ENCODE peak calls at places on chromosomes 12 and 14, in eight cellular contexts. I, D, Y, O, Q, K, U and S are unnamed samples.
A peak's percentile ranks its signal among the peaks of the same experiment; 100 is the strongest.

GRCh38 chr12:48934312-48934706 is 9.0 kb upstream of the FKBP11 start:
- DNase-seq in I (no peak), K (no peak), O (peak; percentile 64), D (no peak), U (no peak), Q (no peak), Y (no peak), S (no peak)

GRCh38 chr14:23441076-23441475 is 5.6 kb upstream of the MYH7 start:
- DNase-seq in Q (no peak), Y (no peak), K (no peak), D (peak; percentile 60), O (no peak), I (no peak), U (no peak), S (no peak)

GRCh38 chr12:123808167-123808566 is 46.1 kb downstream of the DNAH10 start:
- DNase-seq in K (peak; percentile 6), O (peak; percentile 86), I (no peak), D (peak; percentile 45), U (no peak), Y (no peak), Q (no peak), S (no peak)

GRCh38 chr14:98015921-98016320 is 1218.7 kb downstream of the VRK1 start:
- DNase-seq in Q (no peak), D (no peak), I (no peak), U (no peak), O (no peak), Y (no peak), K (no peak), S (no peak)

GRCh38 chr12:100473716-100474150 is at the start of gene NR1H4:
- DNase-seq in U (no peak), O (no peak), D (no peak), Y (no peak), I (no peak), Q (no peak), K (no peak), S (peak; percentile 16)

GRCh38 chr12:98295681-98296080 is 219.7 kb upstream of the TMPO start:
- DNase-seq in O (no peak), I (no peak), D (no peak), Q (no peak), Y (no peak), K (no peak), U (no peak), S (no peak)

GRCh38 chr12:90940872-90941499 is 14.0 kb downstream of the CCER1 start:
- DNase-seq in O (no peak), Q (no peak), U (peak; percentile 75), D (no peak), I (no peak), K (peak; percentile 55), Y (no peak), S (no peak)

GRCh38 chr12:95303476-95303875 is 85.9 kb downstream of the VEZT start:
- DNase-seq in D (no peak), Q (no peak), K (no peak), U (peak; percentile 68), Y (no peak), O (no peak), I (no peak), S (no peak)

GRCh38 chr12:47887529-47887928 is 17.3 kb downstream of the VDR start:
- DNase-seq in I (no peak), Y (no peak), Q (no peak), O (no peak), K (no peak), D (no peak), U (no peak), S (no peak)

GRCh38 chr14:99540196-99541032 is 59.2 kb downstream of the CCNK start:
- DNase-seq in U (no peak), O (no peak), I (no peak), Q (no peak), Y (no peak), K (no peak), D (peak; percentile 82), S (no peak)

GRCh38 chr12:2856051-2856450 is 788 bp downstream of the TEX52 start:
- DNase-seq in K (no peak), O (no peak), Q (no peak), U (no peak), D (peak; percentile 31), I (no peak), Y (no peak), S (no peak)

GRCh38 chr12:32596031-32596430 is 83.1 kb upstream of the DNM1L start:
- DNase-seq in K (no peak), I (no peak), O (no peak), Q (no peak), U (no peak), Y (no peak), D (no peak), S (no peak)

GRCh38 chr14:100866666-100867630 is 36.6 kb downstream of the RTL1 start:
- DNase-seq in O (no peak), U (no peak), Q (peak; percentile 19), Y (no peak), I (peak; percentile 19), K (no peak), D (no peak), S (no peak)

GRCh38 chr14:50544911-50545310 is 12.5 kb upstream of the MAP4K5 start:
- DNase-seq in Q (no peak), I (peak; percentile 53), K (no peak), O (no peak), D (no peak), U (no peak), Y (no peak), S (no peak)

GRCh38 chr12:52947738-52948423 is 1.0 kb upstream of the KRT18 start:
- DNase-seq in Q (no peak), U (no peak), Y (no peak), D (no peak), O (peak; percentile 86), K (no peak), I (no peak), S (no peak)

GRCh38 chr14:76917759-76918175 is 91.6 kb downstream of the LRRC74A start:
- DNase-seq in U (no peak), K (no peak), I (peak; percentile 71), Q (peak; percentile 69), D (no peak), Y (peak; percentile 54), O (peak; percentile 65), S (no peak)

GRCh38 chr12:108611884-108612415 is 14.1 kb upstream of the TMEM119 start:
- DNase-seq in O (peak; percentile 93), U (peak; percentile 58), D (peak; percentile 44), K (peak; percentile 72), Y (no peak), I (no peak), Q (no peak), S (no peak)

GRCh38 chr12:53892760-53893159 is 45.9 kb upstream of the HOXC13 start:
- DNase-seq in Q (no peak), O (no peak), Y (no peak), U (no peak), K (no peak), I (no peak), D (no peak), S (no peak)

GRCh38 chr12:15979096-15980091 is 68.3 kb downstream of the DERA start:
- DNase-seq in K (no peak), D (peak; percentile 19), I (no peak), O (peak; percentile 87), Q (no peak), U (peak; percentile 24), Y (no peak), S (peak; percentile 78)

GRCh38 chr14:97443412-97443811 is 646.2 kb downstream of the VRK1 start:
- DNase-seq in Y (no peak), D (no peak), O (no peak), I (no peak), Q (no peak), U (no peak), K (no peak), S (no peak)

GRCh38 chr12:60494249-60494648 is 898.4 kb downstream of the SLC16A7 start:
- DNase-seq in I (no peak), Q (no peak), K (peak; percentile 31), Y (no peak), U (peak; percentile 66), D (no peak), O (no peak), S (peak; percentile 27)

GRCh38 chr14:70425349-70425748 is 8.5 kb upstream of the SYNJ2BP start:
- DNase-seq in O (no peak), Y (no peak), I (no peak), U (no peak), D (no peak), K (no peak), Q (no peak), S (no peak)

GRCh38 chr14:90676859-90677258 is 139.4 kb downstream of the TTC7B start:
- DNase-seq in D (no peak), I (no peak), K (no peak), Q (no peak), U (peak; percentile 9), O (no peak), Y (no peak), S (no peak)

GRCh38 chr12:3231399-3231876 is 154.3 kb downstream of the TSPAN9 start:
- DNase-seq in Q (no peak), O (peak; percentile 82), U (no peak), K (no peak), Y (no peak), D (peak; percentile 77), I (no peak), S (no peak)

GRCh38 chr12:57518920-57519757 is 1.2 kb downstream of the DDIT3 start:
- DNase-seq in Q (no peak), I (no peak), O (no peak), K (no peak), U (no peak), Y (peak; percentile 41), D (peak; percentile 72), S (no peak)

DNA sequence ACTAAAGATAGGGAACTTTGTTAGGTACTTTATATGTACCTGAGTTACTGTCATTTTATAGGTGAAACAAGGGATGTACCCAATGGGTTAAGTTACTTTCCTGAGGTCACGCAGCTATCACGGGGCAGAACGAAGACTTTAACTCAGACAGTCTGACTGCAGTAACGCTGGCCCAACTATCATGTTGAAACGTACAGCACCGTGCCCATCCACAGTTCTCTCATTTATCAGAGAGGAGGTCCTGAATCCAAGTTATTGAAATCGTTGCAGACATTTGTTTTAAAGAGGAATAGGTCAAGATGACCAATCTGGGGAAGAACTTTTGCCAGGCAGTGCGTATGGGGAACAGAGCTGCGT is 587 bp upstream of the C12orf75 start:
- DNase-seq in O (no peak), Y (no peak), U (no peak), K (no peak), Q (no peak), D (no peak), I (no peak), S (no peak)
- H3K4me3 ChIP-seq in O (no peak overlapping the region), Y (no peak overlapping the region), U (peak overlapping the region; percentile 56), K (peak overlapping the region; percentile 76), Q (peak overlapping the region; percentile 66), D (peak overlapping the region; percentile 37), I (peak overlapping the region; percentile 74), S (peak overlapping the region; percentile 53)

GRCh38 chr14:53412819-53413664 is 259.9 kb upstream of the DDHD1 start:
- DNase-seq in U (peak; percentile 26), Y (no peak), Q (no peak), D (peak; percentile 12), K (no peak), I (no peak), O (peak; percentile 47), S (no peak)
- TF ChIP-seq CTCF in U (peak; percentile 60), Y (no peak), Q (peak; percentile 10), D (peak; percentile 66), K (no peak), I (no peak), O (peak; percentile 79), S (peak; percentile 40)

GRCh38 chr12:26150737-26151450 is 26.1 kb upstream of the BHLHE41 start:
- DNase-seq in Q (no peak), I (no peak), Y (no peak), U (no peak), O (no peak), D (no peak), K (no peak), S (peak; percentile 45)
- H3K27ac ChIP-seq in Q (no peak overlapping the region), I (no peak overlapping the region), Y (no peak overlapping the region), U (no peak overlapping the region), O (no peak overlapping the region), D (no peak overlapping the region), K (no peak overlapping the region), S (peak overlapping the region; percentile 62)

GRCh38 chr12:120234643-120235368 is 30.7 kb downstream of the PXN start:
- DNase-seq in U (peak; percentile 79), D (peak; percentile 85), K (peak; percentile 61), I (peak; percentile 78), Y (peak; percentile 79), O (peak; percentile 92), Q (peak; percentile 78), S (peak; percentile 70)
- H3K4me3 ChIP-seq in U (no peak overlapping the region), D (no peak overlapping the region), K (peak overlapping the region; percentile 11), I (no peak overlapping the region), Y (no peak overlapping the region), O (no peak overlapping the region), Q (no peak overlapping the region), S (peak overlapping the region; percentile 27)